ENCODE peak calls at places on chromosomes 4 and X, in ten cellular contexts. W, Y, O, A, R, V, M, I, P and B are unnamed samples.

GRCh38 chr4:24080871-24081270 is 191.0 kb upstream of the PPARGC1A start:
- DNase-seq in I (no peak), R (no peak), W (no peak), A (no peak), Y (no peak), V (no peak), O (no peak), M (no peak), P (no peak), B (no peak)

GRCh38 chr4:104860227-104861123 is 286.2 kb upstream of the TET2 start:
- DNase-seq in Y (peak; percentile 1), A (no peak), V (peak; percentile 83), R (peak; percentile 76), P (no peak), M (no peak), O (no peak), W (peak; percentile 63), I (peak; percentile 69), B (peak; percentile 41)

GRCh38 chr4:123449780-123450179 is 53.2 kb downstream of the SPRY1 start:
- DNase-seq in Y (no peak), V (no peak), P (no peak), W (peak; percentile 56), O (no peak), I (no peak), M (no peak), A (no peak), R (no peak), B (no peak)

GRCh38 chrX:111283446-111283845 is 13.2 kb upstream of the CAPN6 start:
- DNase-seq in W (no peak), P (no peak), R (no peak), O (no peak), V (no peak), Y (no peak), A (no peak), I (no peak), M (no peak), B (no peak)

GRCh38 chr4:168511780-168512467 is 15.1 kb downstream of the PALLD start:
- DNase-seq in A (no peak), P (peak; percentile 85), Y (peak; percentile 35), V (no peak), I (no peak), R (no peak), M (no peak), O (no peak), W (no peak), B (no peak)

GRCh38 chr4:52823478-52824092 is 38.5 kb upstream of the RASL11B start:
- DNase-seq in O (no peak), P (no peak), I (no peak), Y (no peak), R (peak; percentile 54), M (no peak), A (no peak), W (peak; percentile 47), V (no peak), B (no peak)

GRCh38 chr4:98674404-98675173 is 16.2 kb upstream of the TSPAN5 start:
- DNase-seq in A (no peak), W (peak; percentile 12), O (no peak), M (no peak), I (no peak), Y (no peak), V (no peak), R (no peak), P (no peak), B (no peak)

GRCh38 chrX:679161-679979 is 48.8 kb downstream of the SHOX start:
- DNase-seq in Y (no peak), I (no peak), M (no peak), P (no peak), W (no peak), V (no peak), O (no peak), R (no peak), A (no peak), B (no peak)

GRCh38 chrX:34918856-34919255 is 23.7 kb upstream of the FAM47B start:
- DNase-seq in O (no peak), V (peak; percentile 27), W (peak; percentile 75), Y (no peak), A (no peak), R (no peak), M (no peak), I (no peak), P (no peak), B (peak; percentile 27)

GRCh38 chrX:154348646-154349358 is 25.6 kb downstream of the FLNA start:
- DNase-seq in I (no peak), P (peak; percentile 48), O (peak; percentile 32), V (no peak), W (no peak), R (no peak), A (no peak), Y (no peak), M (no peak), B (no peak)

GRCh38 chr4:25861422-25861926 is 1.3 kb downstream of the SEL1L3 start:
- DNase-seq in A (no peak), W (peak; percentile 47), M (no peak), R (no peak), Y (no peak), I (no peak), V (no peak), O (no peak), P (no peak), B (no peak)

GRCh38 chr4:25857851-25858400 is 4.9 kb downstream of the SEL1L3 start:
- DNase-seq in I (no peak), R (no peak), O (no peak), W (no peak), A (no peak), P (no peak), V (no peak), Y (no peak), M (no peak), B (no peak)

GRCh38 chr4:25860586-25861421 is 2.0 kb downstream of the SEL1L3 start:
- DNase-seq in Y (no peak), O (peak; percentile 82), M (no peak), P (no peak), W (peak; percentile 42), I (peak; percentile 34), V (no peak), A (no peak), R (no peak), B (no peak)

GRCh38 chr4:25857403-25857802 is 5.4 kb downstream of the SEL1L3 start:
- DNase-seq in O (no peak), V (no peak), I (no peak), R (no peak), P (no peak), W (no peak), M (no peak), Y (no peak), A (no peak), B (no peak)

GRCh38 chr4:25859429-25860148 is 3.2 kb downstream of the SEL1L3 start:
- DNase-seq in W (no peak), O (no peak), Y (no peak), R (no peak), P (peak; percentile 68), A (no peak), V (no peak), I (no peak), M (no peak), B (no peak)
- H3K27ac ChIP-seq in W (no peak overlapping the region), O (peak overlapping the region; percentile 87), Y (peak overlapping the region; percentile 62), R (no peak overlapping the region), P (peak overlapping the region; percentile 57), A (no peak overlapping the region), V (no peak overlapping the region), I (peak overlapping the region; percentile 63), M (peak overlapping the region; percentile 39), B (no peak overlapping the region)

GRCh38 chrX:63350551-63350950 is 581 bp downstream of the SPIN4 start:
- DNase-seq in I (peak; percentile 48), A (peak; percentile 75), W (no peak), M (no peak), Y (no peak), O (peak; percentile 45), P (peak; percentile 45), V (peak; percentile 45), R (no peak), B (no peak)

GRCh38 chrX:63350979-63351616 is at the start of gene SPIN4:
- DNase-seq in V (peak; percentile 91), M (peak; percentile 85), A (peak; percentile 95), Y (peak; percentile 52), R (peak; percentile 54), P (peak; percentile 70), W (peak; percentile 80), I (peak; percentile 90), O (peak; percentile 91), B (no peak)

GRCh38 chrX:63349307-63349706 is 1.8 kb downstream of the SPIN4 start:
- DNase-seq in O (no peak), A (no peak), M (no peak), Y (no peak), P (no peak), W (no peak), R (no peak), V (no peak), I (no peak), B (no peak)

GRCh38 chrX:63354484-63354883 is 3.4 kb upstream of the SPIN4 start:
- DNase-seq in I (no peak), V (no peak), O (no peak), M (no peak), A (no peak), W (no peak), P (no peak), R (no peak), Y (no peak), B (no peak)
- H3K27ac ChIP-seq in I (no peak overlapping the region), V (no peak overlapping the region), O (no peak overlapping the region), M (no peak overlapping the region), A (no peak overlapping the region), W (no peak overlapping the region), P (no peak overlapping the region), R (no peak overlapping the region), Y (no peak overlapping the region), B (no peak overlapping the region)

DNA sequence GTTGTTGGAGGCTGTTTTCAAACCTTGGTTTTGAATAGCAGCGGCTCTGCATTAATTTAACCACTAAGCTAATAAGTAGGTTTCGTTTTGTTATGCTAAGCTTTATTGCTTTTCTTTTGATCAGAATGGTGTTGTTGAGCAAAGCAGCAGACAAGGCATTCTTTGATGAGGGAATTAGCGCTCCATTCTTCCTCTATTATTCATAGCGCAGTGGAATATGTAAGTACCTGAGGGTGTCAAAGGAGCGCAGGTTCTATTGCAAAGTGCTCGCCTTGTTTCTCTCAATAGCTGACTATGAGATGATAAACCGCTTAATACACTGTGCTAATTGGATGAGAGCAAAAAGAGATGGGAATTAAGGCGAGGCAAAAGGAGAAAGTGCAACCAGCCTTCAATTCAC is 16.3 kb downstream of the ARX start:
- DNase-seq in M (no peak), P (no peak), W (no peak), V (no peak), I (no peak), O (no peak), Y (no peak), A (no peak), R (no peak), B (no peak)
- H3K27ac ChIP-seq in M (no peak overlapping the region), P (no peak overlapping the region), W (no peak overlapping the region), V (no peak overlapping the region), I (no peak overlapping the region), O (no peak overlapping the region), Y (no peak overlapping the region), A (no peak overlapping the region), R (no peak overlapping the region), B (no peak overlapping the region)

GRCh38 chr4:5735463-5735862 is 24.5 kb downstream of the EVC start:
- DNase-seq in A (no peak), M (no peak), W (no peak), I (no peak), R (no peak), Y (no peak), P (no peak), O (no peak), V (no peak), B (no peak)
- H3K27ac ChIP-seq in A (no peak overlapping the region), M (no peak overlapping the region), W (no peak overlapping the region), I (no peak overlapping the region), R (no peak overlapping the region), Y (no peak overlapping the region), P (no peak overlapping the region), O (no peak overlapping the region), V (no peak overlapping the region), B (no peak overlapping the region)